ENCODE peak calls at places on chromosome 19, in seven cellular contexts. X is upper lobe of left lung, V is left ventricle myocardium inferior, T is amniotic epithelial cell, S is RWPE1, F is posterior vena cava, A is T-cell. Z is an unnamed sample.

GRCh38 chr19:46115396-46116109 is 8.9 kb downstream of the IGFL3 start:
- DNase-seq in X (no peak), V (no peak), T (peak; percentile 78), S (peak; percentile 93), F (no peak), A (no peak), Z (no peak)

GRCh38 chr19:53774011-53774410 is 50.1 kb downstream of the NLRP12 start:
- DNase-seq in X (no peak), V (no peak), T (no peak), S (no peak), F (no peak), A (no peak), Z (no peak)

GRCh38 chr19:2719910-2720776 is 1.0 kb downstream of the DIRAS1 start:
- DNase-seq in X (no peak), V (peak; percentile 60), T (no peak), S (no peak), F (peak; percentile 73), A (no peak), Z (no peak)

GRCh38 chr19:46787331-46788100 is 878 bp downstream of the SLC1A5 start:
- DNase-seq in X (peak; percentile 92), V (peak; percentile 65), T (peak; percentile 79), S (peak; percentile 64), F (peak; percentile 90), A (no peak), Z (peak; percentile 33)

GRCh38 chr19:19053508-19054314 is 10.1 kb upstream of the SLC25A42 start:
- DNase-seq in X (peak; percentile 78), V (peak; percentile 76), T (peak; percentile 40), S (no peak), F (no peak), A (peak; percentile 24), Z (peak; percentile 81)

GRCh38 chr19:47699360-47699917 is 13.8 kb upstream of the EHD2 start:
- DNase-seq in X (peak; percentile 44), V (no peak), T (peak; percentile 31), S (peak; percentile 58), F (no peak), A (no peak), Z (peak; percentile 15)

GRCh38 chr19:1908364-1908678 is 3.1 kb downstream of the ADAT3 start:
- DNase-seq in X (no peak), V (no peak), T (no peak), S (no peak), F (no peak), A (no peak), Z (no peak)

GRCh38 chr19:1526979-1527649 is 3.2 kb downstream of the PLK5 start:
- DNase-seq in X (no peak), V (no peak), T (no peak), S (no peak), F (no peak), A (no peak), Z (no peak)

GRCh38 chr19:15640294-15640903 is at the start of gene CYP4F3:
- DNase-seq in X (peak; percentile 72), V (peak; percentile 74), T (no peak), S (peak; percentile 93), F (no peak), A (no peak), Z (no peak)

GRCh38 chr19:4452230-4452990 is 5.2 kb downstream of the UBXN6 start:
- DNase-seq in X (peak; percentile 57), V (no peak), T (no peak), S (no peak), F (no peak), A (no peak), Z (no peak)

GRCh38 chr19:32928806-32929205 is 43.0 kb downstream of the CEP89 start:
- DNase-seq in X (no peak), V (no peak), T (no peak), S (no peak), F (no peak), A (no peak), Z (no peak)

GRCh38 chr19:17385878-17386611 is 8.0 kb downstream of the CCDC194 start:
- DNase-seq in X (peak; percentile 92), V (peak; percentile 56), T (no peak), S (peak; percentile 66), F (peak; percentile 88), A (peak; percentile 17), Z (peak; percentile 65)

Z was measured in CD8-positive, alpha-beta T cell.